ENCODE peak calls at places on chromosomes 7 and 10, in seven cellular contexts. B is heart right ventricle; H is hepatocyte; X is endodermal cell; T is A549; L is CD8-positive, alpha-beta T cell; S is GM23338. K is an unnamed sample.

GRCh38 chr7:31251441-31251840 is 89.1 kb downstream of the NEUROD6 start:
- DNase-seq in S (peak; percentile 56), B (no peak), T (no peak), H (no peak), L (no peak), X (peak; percentile 67), K (no peak)

GRCh38 chr10:92291610-92291859 is 568 bp downstream of the MARCHF5 start:
- DNase-seq in L (peak; percentile 30), T (peak; percentile 20), B (no peak), S (no peak), X (no peak), H (no peak), K (no peak)

GRCh38 chr7:83934118-83934734 is 260.4 kb downstream of the SEMA3A start:
- DNase-seq in T (no peak), L (no peak), S (peak; percentile 27), B (no peak), X (no peak), H (no peak), K (no peak)

GRCh38 chr7:101519324-101520017 is 109.6 kb downstream of the MYL10 start:
- DNase-seq in X (no peak), S (no peak), L (no peak), B (no peak), T (no peak), H (peak; percentile 55), K (no peak)

GRCh38 chr10:131726460-131726861 is 174.3 kb upstream of the PPP2R2D start:
- DNase-seq in B (peak; percentile 53), T (no peak), X (peak; percentile 77), S (peak; percentile 65), L (no peak), H (peak; percentile 67), K (no peak)

GRCh38 chr10:14971867-14972448 is 12.8 kb downstream of the MEIG1 start:
- DNase-seq in S (peak; percentile 52), B (no peak), X (peak; percentile 87), T (no peak), L (peak; percentile 52), H (no peak), K (no peak)

GRCh38 chr7:48183370-48183743 is 12.1 kb downstream of the ABCA13 start:
- DNase-seq in L (no peak), T (no peak), B (no peak), H (no peak), X (no peak), S (peak; percentile 22), K (no peak)

GRCh38 chr10:24891823-24892222 is 60.6 kb downstream of the PRTFDC1 start:
- DNase-seq in L (no peak), H (no peak), X (no peak), S (no peak), B (no peak), T (no peak), K (no peak)

GRCh38 chr7:70384891-70385290 is 747.1 kb upstream of the GALNT17 start:
- DNase-seq in S (no peak), X (no peak), T (no peak), B (no peak), L (no peak), H (peak; percentile 32), K (no peak)

GRCh38 chr7:17131983-17132655 is 166.3 kb upstream of the AHR start:
- DNase-seq in L (no peak), S (no peak), T (no peak), X (no peak), B (no peak), H (peak; percentile 17), K (no peak)

GRCh38 chr7:17132726-17133125 is 165.7 kb upstream of the AHR start:
- DNase-seq in T (no peak), S (no peak), L (no peak), B (no peak), H (no peak), X (no peak), K (no peak)

GRCh38 chr7:17129218-17129617 is 169.2 kb upstream of the AHR start:
- DNase-seq in T (no peak), S (no peak), B (no peak), X (no peak), L (no peak), H (no peak), K (no peak)

GRCh38 chr7:17130281-17131059 is 168.0 kb upstream of the AHR start:
- DNase-seq in X (peak; percentile 60), B (no peak), T (peak; percentile 84), H (peak; percentile 63), S (peak; percentile 46), L (no peak), K (no peak)

DNA sequence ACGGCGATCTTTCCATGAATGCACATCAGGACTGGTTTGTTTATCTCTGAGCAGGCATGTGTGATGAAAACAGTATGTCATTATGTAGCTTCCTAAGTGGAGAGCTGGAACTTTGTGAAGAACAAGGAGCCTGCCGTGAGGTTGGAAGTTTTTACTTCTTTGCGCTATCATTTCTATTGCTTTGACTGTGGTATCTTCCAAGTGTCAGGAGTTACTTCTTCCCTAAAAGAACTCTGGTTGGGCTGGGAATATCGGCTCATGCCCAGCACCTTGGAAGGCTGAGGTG is 167.4 kb upstream of the AHR start:
- DNase-seq in S (no peak), H (no peak), X (no peak), B (no peak), L (no peak), T (no peak), K (no peak)
- H3K4me3 ChIP-seq in S (no peak overlapping the region), H (no peak overlapping the region), X (peak overlapping the region; percentile 13), B (peak overlapping the region; percentile 20), L (no peak overlapping the region), T (peak overlapping the region; percentile 20), K (peak overlapping the region; percentile 10)

GRCh38 chr10:100928039-100928438 is 15.3 kb downstream of the SLF2 start:
- DNase-seq in B (no peak), X (no peak), T (no peak), L (no peak), S (no peak), H (no peak), K (no peak)

GRCh38 chr10:100923580-100923979 is 10.8 kb downstream of the SLF2 start:
- DNase-seq in S (no peak), T (no peak), X (no peak), B (no peak), L (no peak), H (no peak), K (no peak)

GRCh38 chr10:100930368-100930767 is 17.6 kb downstream of the SLF2 start:
- DNase-seq in B (no peak), S (peak; percentile 26), T (peak; percentile 10), H (no peak), X (no peak), L (no peak), K (no peak)

DNA sequence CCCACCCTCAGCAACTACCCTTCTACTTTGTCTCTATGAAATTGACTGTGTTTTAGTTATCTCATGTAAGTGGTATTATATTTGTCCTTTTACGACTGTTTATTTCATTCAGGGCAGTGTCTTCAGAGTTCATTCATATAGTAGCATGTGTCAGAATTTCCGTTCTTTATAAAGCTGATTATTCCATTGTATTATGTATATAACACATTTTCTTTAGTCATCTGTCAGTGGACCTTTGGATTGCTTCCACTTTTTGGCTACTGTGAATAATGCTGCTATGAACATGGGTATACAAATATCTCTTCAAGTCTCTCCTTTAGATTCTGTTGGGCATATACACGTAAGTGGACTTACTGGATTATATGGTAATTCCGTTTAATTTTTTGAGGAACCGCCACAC is 14.5 kb downstream of the SLF2 start:
- DNase-seq in H (no peak), T (no peak), L (no peak), X (no peak), B (no peak), S (no peak), K (no peak)
- H3K27ac ChIP-seq in H (no peak overlapping the region), T (no peak overlapping the region), L (no peak overlapping the region), X (no peak overlapping the region), B (no peak overlapping the region), S (no peak overlapping the region), K (no peak overlapping the region)

GRCh38 chr10:22676435-22676834 is 37.9 kb downstream of the PIP4K2A start:
- DNase-seq in T (no peak), B (no peak), X (no peak), H (no peak), L (no peak), S (no peak), K (no peak)

GRCh38 chr10:22672594-22673392 is 41.6 kb downstream of the PIP4K2A start:
- DNase-seq in B (no peak), X (no peak), T (no peak), S (no peak), L (no peak), H (no peak), K (no peak)

GRCh38 chr10:22677333-22677732 is 37.0 kb downstream of the PIP4K2A start:
- DNase-seq in L (no peak), H (no peak), S (no peak), B (no peak), X (no peak), T (no peak), K (no peak)

GRCh38 chr10:22673785-22674184 is 40.6 kb downstream of the PIP4K2A start:
- DNase-seq in L (no peak), T (no peak), B (no peak), S (no peak), H (no peak), X (no peak), K (no peak)

DNA sequence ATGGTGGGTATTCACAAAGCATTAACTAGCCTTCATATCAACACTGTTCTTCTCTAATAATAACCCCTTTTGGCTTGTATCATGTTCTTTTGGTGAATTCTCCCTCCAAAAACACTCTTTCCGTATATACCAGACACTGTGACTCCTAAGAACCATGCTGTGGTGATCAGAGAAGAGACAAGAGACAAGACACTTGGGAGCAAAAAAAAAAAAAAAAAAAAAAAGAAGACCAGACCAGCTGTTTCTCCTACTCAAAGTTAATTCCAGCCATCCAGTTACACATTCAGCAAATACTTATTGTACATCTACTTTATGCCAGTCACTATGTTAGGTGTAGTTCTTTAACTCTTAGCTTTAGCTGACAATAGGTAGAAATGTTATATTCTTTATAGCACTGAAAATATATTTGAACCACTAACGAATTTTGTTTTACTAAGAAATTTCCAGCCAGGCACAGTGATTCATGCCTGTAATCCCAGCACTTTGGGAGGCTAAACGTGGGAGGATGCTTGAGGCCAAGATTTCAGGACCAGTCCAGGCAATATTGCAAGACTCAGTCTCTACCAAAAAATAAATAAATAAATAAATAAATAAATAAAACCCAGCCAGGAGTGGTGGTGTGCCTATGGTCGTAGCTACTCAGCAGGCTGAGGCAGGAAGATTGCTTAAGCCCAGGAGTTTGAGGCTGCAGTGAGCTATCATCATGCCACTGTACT is 40.0 kb downstream of the PIP4K2A start:
- DNase-seq in X (no peak), S (no peak), H (no peak), B (no peak), L (no peak), T (no peak), K (no peak)
- TF ChIP-seq CTCF in X (no peak), S (no peak), H (no peak), B (no peak), L (no peak), T (no peak), K (no peak)

GRCh38 chr10:61343781-61344180 is 109.4 kb downstream of the TMEM26 start:
- DNase-seq in B (no peak), L (no peak), T (no peak), H (no peak), S (no peak), X (no peak), K (no peak)

GRCh38 chr10:61350794-61351193 is 102.4 kb downstream of the TMEM26 start:
- DNase-seq in S (no peak), X (no peak), H (no peak), T (no peak), L (no peak), B (no peak), K (no peak)

GRCh38 chr10:61342817-61343572 is 110.2 kb downstream of the TMEM26 start:
- DNase-seq in H (peak; percentile 50), X (no peak), B (no peak), T (no peak), S (no peak), L (no peak), K (no peak)

GRCh38 chr10:61350068-61350467 is 103.1 kb downstream of the TMEM26 start:
- DNase-seq in S (no peak), L (no peak), X (no peak), T (no peak), B (no peak), H (no peak), K (no peak)

GRCh38 chr10:61346946-61347345 is 106.2 kb downstream of the TMEM26 start:
- DNase-seq in X (no peak), B (no peak), L (no peak), T (no peak), S (no peak), H (no peak), K (no peak)
- H3K4me3 ChIP-seq in X (no peak overlapping the region), B (no peak overlapping the region), L (no peak overlapping the region), T (no peak overlapping the region), S (no peak overlapping the region), H (no peak overlapping the region), K (no peak overlapping the region)